ENCODE peak calls at places on chromosomes 6 and 20, in ten cellular contexts. One of them, this sample, is unnamed.
A peak's percentile ranks its signal among the peaks of the same experiment; 100 is the strongest.

GRCh38 chr20:23226612-23227265 is 123.9 kb upstream of the NXT1 start:
- DNase-seq in GM13977: no peak
- DNase-seq in Calu3: no peak
- DNase-seq in AG10803: no peak
- DNase-seq in neural crest cell: no peak
- DNase-seq in cardiac muscle cell: no peak
- DNase-seq in psoas muscle: no peak
- DNase-seq in bronchial epithelial cell: no peak
- DNase-seq in GM13976: no peak
- DNase-seq in HepG2: no peak
- DNase-seq in this sample: no peak

GRCh38 chr6:187252-187840 is 104.9 kb upstream of the DUSP22 start:
- DNase-seq in GM13977: no peak
- DNase-seq in HepG2: peak; percentile 28
- DNase-seq in neural crest cell: no peak
- DNase-seq in bronchial epithelial cell: no peak
- DNase-seq in cardiac muscle cell: peak; percentile 46
- DNase-seq in Calu3: no peak
- DNase-seq in psoas muscle: no peak
- DNase-seq in GM13976: no peak
- DNase-seq in AG10803: no peak
- DNase-seq in this sample: no peak

GRCh38 chr6:39849764-39850163 is 57.6 kb downstream of the DAAM2 start:
- DNase-seq in bronchial epithelial cell: no peak
- DNase-seq in HepG2: peak; percentile 39
- DNase-seq in GM13977: no peak
- DNase-seq in Calu3: no peak
- DNase-seq in psoas muscle: no peak
- DNase-seq in AG10803: peak; percentile 30
- DNase-seq in neural crest cell: no peak
- DNase-seq in cardiac muscle cell: no peak
- DNase-seq in GM13976: no peak
- DNase-seq in this sample: no peak

GRCh38 chr20:40702504-40702903 is 13.5 kb upstream of the MAFB start:
- DNase-seq in GM13977: no peak
- DNase-seq in GM13976: no peak
- DNase-seq in psoas muscle: no peak
- DNase-seq in cardiac muscle cell: no peak
- DNase-seq in HepG2: peak; percentile 39
- DNase-seq in bronchial epithelial cell: no peak
- DNase-seq in neural crest cell: no peak
- DNase-seq in AG10803: no peak
- DNase-seq in Calu3: no peak
- DNase-seq in this sample: no peak

GRCh38 chr6:104887350-104887749 is 27.6 kb upstream of the HACE1 start:
- DNase-seq in psoas muscle: no peak
- DNase-seq in HepG2: peak; percentile 52
- DNase-seq in GM13976: peak; percentile 20
- DNase-seq in cardiac muscle cell: peak; percentile 83
- DNase-seq in GM13977: peak; percentile 24
- DNase-seq in AG10803: peak; percentile 12
- DNase-seq in bronchial epithelial cell: peak; percentile 44
- DNase-seq in Calu3: no peak
- DNase-seq in neural crest cell: no peak
- DNase-seq in this sample: no peak

GRCh38 chr6:130070306-130070705 is 51.9 kb downstream of the L3MBTL3 start:
- DNase-seq in GM13976: no peak
- DNase-seq in HepG2: no peak
- DNase-seq in AG10803: peak; percentile 42
- DNase-seq in psoas muscle: no peak
- DNase-seq in Calu3: no peak
- DNase-seq in cardiac muscle cell: no peak
- DNase-seq in GM13977: no peak
- DNase-seq in neural crest cell: no peak
- DNase-seq in bronchial epithelial cell: no peak
- DNase-seq in this sample: no peak

GRCh38 chr6:140040391-140040790 is 665.9 kb upstream of the CITED2 start:
- DNase-seq in GM13976: no peak
- DNase-seq in HepG2: no peak
- DNase-seq in neural crest cell: no peak
- DNase-seq in AG10803: no peak
- DNase-seq in GM13977: no peak
- DNase-seq in bronchial epithelial cell: peak; percentile 92
- DNase-seq in cardiac muscle cell: no peak
- DNase-seq in psoas muscle: no peak
- DNase-seq in Calu3: no peak
- DNase-seq in this sample: no peak

GRCh38 chr6:168130168-168130651 is 51.2 kb upstream of the FRMD1 start:
- DNase-seq in AG10803: no peak
- DNase-seq in GM13976: no peak
- DNase-seq in bronchial epithelial cell: no peak
- DNase-seq in neural crest cell: no peak
- DNase-seq in Calu3: no peak
- DNase-seq in psoas muscle: no peak
- DNase-seq in cardiac muscle cell: no peak
- DNase-seq in HepG2: no peak
- DNase-seq in GM13977: no peak
- DNase-seq in this sample: no peak

GRCh38 chr6:36735110-36735971 is 37.7 kb downstream of the RAB44 start:
- DNase-seq in cardiac muscle cell: peak; percentile 26
- DNase-seq in psoas muscle: peak; percentile 90
- DNase-seq in AG10803: peak; percentile 90
- DNase-seq in GM13976: peak; percentile 63
- DNase-seq in Calu3: no peak
- DNase-seq in GM13977: peak; percentile 67
- DNase-seq in HepG2: no peak
- DNase-seq in bronchial epithelial cell: peak; percentile 92
- DNase-seq in neural crest cell: no peak
- DNase-seq in this sample: peak; percentile 52

GRCh38 chr6:150373260-150373701 is 4.5 kb downstream of the IYD start:
- DNase-seq in GM13976: no peak
- DNase-seq in AG10803: peak; percentile 95
- DNase-seq in Calu3: no peak
- DNase-seq in bronchial epithelial cell: peak; percentile 79
- DNase-seq in HepG2: no peak
- DNase-seq in psoas muscle: no peak
- DNase-seq in cardiac muscle cell: no peak
- DNase-seq in GM13977: no peak
- DNase-seq in neural crest cell: no peak
- DNase-seq in this sample: peak; percentile 16

DNA sequence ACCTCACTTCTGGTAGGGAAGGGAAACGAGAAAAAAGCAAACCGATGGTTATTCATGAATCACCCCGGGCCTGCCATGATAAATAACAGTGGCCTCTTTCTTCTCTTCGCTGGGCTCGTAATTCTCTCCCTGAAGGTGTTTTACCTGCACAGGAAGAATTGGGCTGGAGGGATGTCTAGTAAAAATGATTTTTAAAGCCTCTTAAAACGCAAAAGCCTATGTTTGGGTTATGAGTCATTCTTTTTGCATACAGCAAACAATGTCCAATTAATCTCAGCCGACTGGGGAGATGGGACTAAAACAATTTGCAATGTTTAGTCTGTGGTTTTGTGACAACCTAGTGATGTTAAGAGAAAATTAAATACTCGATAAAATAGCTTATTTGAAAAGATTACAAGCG is 16.7 kb downstream of the LINC00237 start:
- DNase-seq in neural crest cell: no peak
- DNase-seq in psoas muscle: no peak
- DNase-seq in AG10803: no peak
- DNase-seq in HepG2: peak; percentile 63
- DNase-seq in GM13977: no peak
- DNase-seq in cardiac muscle cell: no peak
- DNase-seq in GM13976: no peak
- DNase-seq in bronchial epithelial cell: no peak
- DNase-seq in Calu3: no peak
- DNase-seq in this sample: no peak
- TF ChIP-seq CTCF in neural crest cell: no peak
- TF ChIP-seq CTCF in psoas muscle: no peak
- TF ChIP-seq CTCF in AG10803: no peak
- TF ChIP-seq CTCF in HepG2: no peak
- TF ChIP-seq CTCF in GM13977: no peak
- TF ChIP-seq CTCF in cardiac muscle cell: no peak
- TF ChIP-seq CTCF in GM13976: no peak
- TF ChIP-seq CTCF in bronchial epithelial cell: no peak
- TF ChIP-seq CTCF in Calu3: no peak
- TF ChIP-seq CTCF in this sample: no peak

GRCh38 chr6:54266400-54266923 is 41.8 kb upstream of the TINAG start:
- DNase-seq in bronchial epithelial cell: no peak
- DNase-seq in Calu3: no peak
- DNase-seq in GM13977: no peak
- DNase-seq in neural crest cell: no peak
- DNase-seq in GM13976: no peak
- DNase-seq in AG10803: no peak
- DNase-seq in HepG2: no peak
- DNase-seq in cardiac muscle cell: no peak
- DNase-seq in psoas muscle: no peak
- DNase-seq in this sample: no peak
- TF ChIP-seq CTCF in bronchial epithelial cell: no peak
- TF ChIP-seq CTCF in Calu3: no peak
- TF ChIP-seq CTCF in GM13977: no peak
- TF ChIP-seq CTCF in neural crest cell: no peak
- TF ChIP-seq CTCF in GM13976: no peak
- TF ChIP-seq CTCF in AG10803: no peak
- TF ChIP-seq CTCF in HepG2: peak; percentile 38
- TF ChIP-seq CTCF in cardiac muscle cell: no peak
- TF ChIP-seq CTCF in psoas muscle: no peak
- TF ChIP-seq CTCF in this sample: peak; percentile 6

GRCh38 chr20:44785768-44786167 is 24.6 kb downstream of the RIMS4 start:
- DNase-seq in AG10803: no peak
- DNase-seq in HepG2: no peak
- DNase-seq in GM13977: no peak
- DNase-seq in psoas muscle: no peak
- DNase-seq in bronchial epithelial cell: peak; percentile 44
- DNase-seq in cardiac muscle cell: peak; percentile 35
- DNase-seq in Calu3: no peak
- DNase-seq in GM13976: no peak
- DNase-seq in neural crest cell: no peak
- DNase-seq in this sample: peak; percentile 37
- TF ChIP-seq CTCF in AG10803: peak; percentile 5
- TF ChIP-seq CTCF in HepG2: no peak
- TF ChIP-seq CTCF in GM13977: no peak
- TF ChIP-seq CTCF in psoas muscle: no peak
- TF ChIP-seq CTCF in bronchial epithelial cell: no peak
- TF ChIP-seq CTCF in cardiac muscle cell: peak; percentile 14
- TF ChIP-seq CTCF in Calu3: no peak
- TF ChIP-seq CTCF in GM13976: no peak
- TF ChIP-seq CTCF in neural crest cell: no peak
- TF ChIP-seq CTCF in this sample: peak; percentile 43

GRCh38 chr20:62405981-62406513 is 1.0 kb downstream of the CABLES2 start:
- DNase-seq in GM13977: no peak
- DNase-seq in bronchial epithelial cell: no peak
- DNase-seq in psoas muscle: no peak
- DNase-seq in neural crest cell: no peak
- DNase-seq in Calu3: no peak
- DNase-seq in AG10803: no peak
- DNase-seq in cardiac muscle cell: no peak
- DNase-seq in HepG2: no peak
- DNase-seq in GM13976: no peak
- DNase-seq in this sample: no peak

GRCh38 chr20:62408055-62408454 is 970 bp upstream of the CABLES2 start:
- DNase-seq in cardiac muscle cell: no peak
- DNase-seq in neural crest cell: no peak
- DNase-seq in GM13976: no peak
- DNase-seq in AG10803: no peak
- DNase-seq in psoas muscle: no peak
- DNase-seq in HepG2: no peak
- DNase-seq in Calu3: no peak
- DNase-seq in bronchial epithelial cell: no peak
- DNase-seq in GM13977: no peak
- DNase-seq in this sample: no peak

GRCh38 chr20:62406635-62407176 is 379 bp downstream of the CABLES2 start:
- DNase-seq in AG10803: no peak
- DNase-seq in GM13977: no peak
- DNase-seq in Calu3: no peak
- DNase-seq in bronchial epithelial cell: no peak
- DNase-seq in neural crest cell: no peak
- DNase-seq in HepG2: peak; percentile 50
- DNase-seq in GM13976: no peak
- DNase-seq in cardiac muscle cell: no peak
- DNase-seq in psoas muscle: peak; percentile 64
- DNase-seq in this sample: no peak

GRCh38 chr20:62408640-62409039 is 1.6 kb upstream of the CABLES2 start:
- DNase-seq in Calu3: no peak
- DNase-seq in HepG2: no peak
- DNase-seq in GM13976: no peak
- DNase-seq in neural crest cell: no peak
- DNase-seq in cardiac muscle cell: no peak
- DNase-seq in psoas muscle: no peak
- DNase-seq in AG10803: no peak
- DNase-seq in bronchial epithelial cell: no peak
- DNase-seq in GM13977: no peak
- DNase-seq in this sample: no peak

GRCh38 chr20:62407221-62407992 is at the start of gene CABLES2:
- DNase-seq in neural crest cell: peak; percentile 85
- DNase-seq in GM13977: peak; percentile 99
- DNase-seq in Calu3: peak; percentile 99
- DNase-seq in cardiac muscle cell: peak; percentile 96
- DNase-seq in bronchial epithelial cell: peak; percentile 81
- DNase-seq in HepG2: peak; percentile 93
- DNase-seq in psoas muscle: peak; percentile 98
- DNase-seq in GM13976: peak; percentile 98
- DNase-seq in AG10803: peak; percentile 93
- DNase-seq in this sample: peak; percentile 81
- TF ChIP-seq CTCF in neural crest cell: no peak
- TF ChIP-seq CTCF in GM13977: no peak
- TF ChIP-seq CTCF in Calu3: peak; percentile 49
- TF ChIP-seq CTCF in cardiac muscle cell: no peak
- TF ChIP-seq CTCF in bronchial epithelial cell: peak; percentile 6
- TF ChIP-seq CTCF in HepG2: peak; percentile 50
- TF ChIP-seq CTCF in psoas muscle: peak; percentile 21
- TF ChIP-seq CTCF in GM13976: peak; percentile 8
- TF ChIP-seq CTCF in AG10803: no peak
- TF ChIP-seq CTCF in this sample: peak; percentile 38